ENCODE peak calls at places on chromosome 2, in six cellular contexts. T is posterior cingulate gyrus; H is naive thymus-derived CD8-positive, alpha-beta T cell; U is ELR; V is activated T-cell treated with anti-CD3 and anti-CD28 coated beads, Interleukin-2, amount 50 U/mL, for 4 hours; Z is A172. E is an unnamed sample.

GRCh38 chr2:48210189-48210588 is 303.9 kb upstream of the FBXO11 start:
- DNase-seq in H (no peak), T (no peak), Z (no peak), U (no peak), V (no peak), E (no peak)

GRCh38 chr2:3209258-3209657 is 168.4 kb downstream of the EIPR1 start:
- DNase-seq in H (no peak), Z (no peak), U (no peak), T (no peak), V (no peak), E (no peak)

GRCh38 chr2:213261715-213262114 is 22.5 kb upstream of the SPAG16 start:
- DNase-seq in T (no peak), Z (no peak), U (no peak), H (no peak), V (no peak), E (no peak)

GRCh38 chr2:234032301-234032856 is 18.1 kb upstream of the SPP2 start:
- DNase-seq in U (peak), T (no peak), H (no peak), Z (peak), V (no peak), E (peak)

GRCh38 chr2:84958135-84959044 is 12.6 kb upstream of the KCMF1 start:
- DNase-seq in V (no peak), T (no peak), U (peak), Z (peak), H (no peak), E (peak)

GRCh38 chr2:86622878-86623548 is 652 bp downstream of the RNF103 start:
- DNase-seq in H (peak), Z (peak), V (peak), U (peak), T (peak), E (peak)

GRCh38 chr2:232139786-232140562 is 178.5 kb downstream of the DIS3L2 start:
- DNase-seq in T (no peak), U (peak), H (no peak), Z (no peak), V (no peak), E (peak)

GRCh38 chr2:239669899-239670460 is 269.2 kb upstream of the HDAC4 start:
- DNase-seq in H (no peak), T (no peak), V (no peak), U (no peak), Z (no peak), E (no peak)

GRCh38 chr2:225282858-225283693 is 116.4 kb upstream of the NYAP2 start:
- DNase-seq in V (no peak), Z (peak), T (no peak), H (no peak), U (peak), E (peak)

GRCh38 chr2:127355407-127356008 is 32.3 kb downstream of the MAP3K2 start:
- DNase-seq in H (peak), Z (peak), T (no peak), U (peak), V (peak), E (peak)

GRCh38 chr2:123546348-123546747 is 478.7 kb upstream of the CNTNAP5 start:
- DNase-seq in T (no peak), U (peak), Z (no peak), H (no peak), V (no peak), E (no peak)

GRCh38 chr2:85827879-85828569 is 60.8 kb downstream of the ST3GAL5 start:
- DNase-seq in V (no peak), T (no peak), H (no peak), U (no peak), Z (no peak), E (no peak)

GRCh38 chr2:236570081-236570979 is 705 bp downstream of the ACKR3 start:
- DNase-seq in V (no peak), H (no peak), U (no peak), T (no peak), Z (no peak), E (no peak)

GRCh38 chr2:211423018-211423417 is 866.6 kb downstream of the CPS1 start:
- DNase-seq in U (no peak), T (no peak), H (no peak), V (no peak), Z (no peak), E (no peak)

GRCh38 chr2:128416366-128416765 is 97.7 kb upstream of the HS6ST1 start:
- DNase-seq in U (no peak), V (no peak), Z (no peak), H (peak), T (no peak), E (no peak)

GRCh38 chr2:34193164-34193563 is 594.1 kb upstream of the FAM98A start:
- DNase-seq in U (no peak), T (no peak), Z (no peak), H (no peak), V (no peak), E (no peak)

GRCh38 chr2:31987454-31987853 is 23.4 kb downstream of the MEMO1 start:
- DNase-seq in Z (peak), U (peak), H (no peak), T (no peak), V (no peak), E (peak)

GRCh38 chr2:41927581-41928260 is 120.1 kb upstream of the PKDCC start:
- DNase-seq in U (no peak), V (no peak), Z (no peak), T (no peak), H (no peak), E (peak)

GRCh38 chr2:71453404-71454220 is at the start of gene DYSF:
- DNase-seq in U (peak), T (peak), Z (no peak), H (no peak), V (no peak), E (peak)

GRCh38 chr2:64615206-64615763 is 38.4 kb downstream of the SERTAD2 start:
- DNase-seq in H (no peak), Z (no peak), U (no peak), V (no peak), T (no peak), E (no peak)

GRCh38 chr2:21866316-21866715 is 742.5 kb downstream of the TDRD15 start:
- DNase-seq in U (no peak), Z (no peak), V (no peak), H (no peak), T (no peak), E (no peak)

GRCh38 chr2:46461716-46462171 is 17.6 kb upstream of the TMEM247 start:
- DNase-seq in T (no peak), Z (no peak), V (no peak), H (no peak), U (no peak), E (no peak)

GRCh38 chr2:97660775-97661417 is 2.9 kb downstream of the ACTR1B start:
- DNase-seq in U (peak), Z (peak), V (no peak), T (no peak), H (no peak), E (no peak)

GRCh38 chr2:39736593-39736992 is 42.5 kb downstream of the THUMPD2 start:
- DNase-seq in V (no peak), U (peak), H (no peak), T (no peak), Z (peak), E (peak)

GRCh38 chr2:38740851-38741541 is 10.2 kb downstream of the SRSF7 start:
- DNase-seq in H (no peak), U (peak), Z (peak), V (no peak), T (no peak), E (peak)

GRCh38 chr2:108139521-108139920 is 100.2 kb upstream of the SULT1C3 start:
- DNase-seq in V (no peak), U (peak), T (no peak), Z (peak), H (no peak), E (no peak)

GRCh38 chr2:75865083-75865482 is 154.4 kb upstream of the GCFC2 start:
- DNase-seq in H (no peak), Z (no peak), V (no peak), U (no peak), T (no peak), E (no peak)

GRCh38 chr2:11577101-11577883 is 43.4 kb downstream of the GREB1 start:
- DNase-seq in V (no peak), Z (no peak), H (peak), U (no peak), T (no peak), E (no peak)

GRCh38 chr2:102736174-102736606 is 25.6 kb upstream of the TMEM182 start:
- DNase-seq in T (no peak), U (peak), Z (peak), V (peak), H (no peak), E (peak)

GRCh38 chr2:2662037-2662846 is 331.2 kb upstream of the MYT1L start:
- DNase-seq in Z (no peak), U (no peak), T (peak), H (no peak), V (no peak), E (no peak)

GRCh38 chr2:85017436-85018048 is 46.6 kb downstream of the KCMF1 start:
- DNase-seq in V (no peak), H (no peak), U (peak), T (no peak), Z (peak), E (no peak)

GRCh38 chr2:28326873-28327495 is 65.7 kb upstream of the FOSL2 start:
- DNase-seq in Z (no peak), V (no peak), H (no peak), T (no peak), U (no peak), E (peak)

E was measured in foreskin fibroblast.